ENCODE peak calls at places on chromosomes 3 and 15, in nine cellular contexts. K, D, B, H, M, G, C, I and Z are unnamed samples.

GRCh38 chr15:26891448-26891881 is 24.6 kb downstream of the GABRA5 start:
- DNase-seq in M (peak), K (peak), G (peak), H (peak), I (no peak), D (peak), C (no peak), B (no peak), Z (peak)

GRCh38 chr15:98907921-98908490 is 99.6 kb downstream of the PGPEP1L start:
- DNase-seq in K (no peak), B (no peak), H (no peak), G (no peak), I (no peak), M (no peak), D (no peak), C (no peak), Z (no peak)

GRCh38 chr15:31257286-31257685 is 69.3 kb upstream of the KLF13 start:
- DNase-seq in M (peak), G (no peak), I (no peak), K (no peak), B (no peak), D (no peak), H (no peak), C (no peak), Z (no peak)

GRCh38 chr15:100373942-100374341 is 32.2 kb upstream of the ADAMTS17 start:
- DNase-seq in I (no peak), K (no peak), C (no peak), B (no peak), H (no peak), G (no peak), M (no peak), D (peak), Z (peak)

GRCh38 chr3:102036015-102036414 is 186.7 kb downstream of the NFKBIZ start:
- DNase-seq in G (no peak), B (no peak), D (no peak), H (no peak), I (no peak), C (peak), K (no peak), M (peak), Z (no peak)

GRCh38 chr3:52978109-52978754 is 67.6 kb downstream of the SFMBT1 start:
- DNase-seq in K (no peak), G (no peak), H (no peak), C (no peak), M (no peak), D (no peak), I (no peak), B (no peak), Z (no peak)

GRCh38 chr3:11900844-11901243 is 54.2 kb upstream of the TAMM41 start:
- DNase-seq in D (no peak), B (no peak), M (no peak), H (no peak), G (no peak), K (no peak), I (no peak), C (no peak), Z (no peak)

GRCh38 chr3:71104586-71104985 is 478.9 kb downstream of the FOXP1 start:
- DNase-seq in D (no peak), G (no peak), I (no peak), B (no peak), H (no peak), C (no peak), K (no peak), M (no peak), Z (no peak)

GRCh38 chr3:117921908-117922456 is 1112.7 kb downstream of the IGSF11 start:
- DNase-seq in I (no peak), C (no peak), G (no peak), B (no peak), K (no peak), M (no peak), H (no peak), D (no peak), Z (no peak)

DNA sequence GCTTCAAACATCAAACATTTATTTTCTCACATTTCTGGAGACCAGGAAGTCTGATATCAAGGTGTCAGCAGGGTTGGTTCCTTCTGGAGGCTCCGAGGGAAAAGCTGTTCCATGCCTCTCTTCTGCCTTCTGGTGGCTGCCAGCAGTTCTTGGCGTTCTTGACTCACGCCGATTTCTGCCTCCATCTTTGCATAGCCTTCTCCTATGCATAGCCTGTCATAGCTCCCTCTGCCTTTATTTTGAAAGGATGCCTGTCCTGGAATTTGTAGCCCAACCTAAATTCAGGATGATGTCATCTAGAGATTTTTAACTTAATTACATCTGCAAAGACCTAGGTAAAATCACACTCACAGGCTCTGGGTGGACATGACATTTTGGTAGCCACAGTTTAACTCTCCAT is 70.4 kb downstream of the RGMA start:
- DNase-seq in B (no peak), D (no peak), G (no peak), K (no peak), H (peak), M (no peak), I (no peak), C (no peak), Z (no peak)
- TF ChIP-seq CTCF in B (no peak), D (peak), G (peak), K (peak), H (peak), M (no peak), I (peak), C (no peak), Z (no peak)

GRCh38 chr15:39511915-39512260 is 69.0 kb upstream of the THBS1 start:
- DNase-seq in K (no peak), D (no peak), M (no peak), C (no peak), G (no peak), I (peak), H (no peak), B (no peak), Z (no peak)

GRCh38 chr15:39515765-39516164 is 65.1 kb upstream of the THBS1 start:
- DNase-seq in D (no peak), H (no peak), C (no peak), G (no peak), K (no peak), B (no peak), M (no peak), I (no peak), Z (no peak)

GRCh38 chr15:39514933-39515332 is 65.9 kb upstream of the THBS1 start:
- DNase-seq in K (no peak), G (no peak), M (no peak), I (no peak), H (no peak), B (no peak), C (no peak), D (no peak), Z (no peak)

DNA sequence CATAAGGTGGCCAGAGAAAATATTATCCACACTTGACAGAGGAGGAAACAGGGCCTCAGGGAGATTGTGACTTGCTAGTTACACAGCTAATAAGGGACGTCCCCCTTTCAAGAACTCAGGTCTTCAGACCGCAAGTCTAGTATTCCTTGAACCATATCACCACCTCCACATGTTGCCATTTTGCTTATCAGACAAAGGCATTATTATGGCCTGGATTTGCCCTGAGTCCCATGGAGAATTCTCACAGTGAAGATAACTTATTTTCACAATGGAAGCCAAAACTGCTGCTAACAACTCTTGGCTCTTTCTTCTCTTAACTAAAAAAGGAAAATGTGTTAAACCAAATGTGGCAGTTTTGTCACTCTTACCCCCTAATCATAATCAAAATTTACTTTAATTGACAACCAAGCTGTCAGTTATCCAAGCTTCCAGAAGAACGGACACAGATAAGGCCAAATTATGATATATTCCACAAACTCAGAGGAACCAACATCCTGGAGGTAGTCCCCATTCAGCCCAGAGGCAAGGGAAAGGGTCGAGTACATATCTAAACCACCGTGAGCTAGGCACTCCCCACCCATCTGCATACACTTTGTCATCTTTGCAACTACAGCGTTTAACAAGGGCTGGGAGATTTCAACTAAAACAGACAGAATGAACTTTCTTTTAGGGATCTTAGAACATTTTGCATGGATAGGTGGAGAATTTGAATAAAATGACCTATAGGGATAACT is 63.6 kb upstream of the THBS1 start:
- DNase-seq in G (no peak), C (no peak), B (no peak), D (no peak), H (no peak), M (no peak), K (no peak), I (no peak), Z (no peak)
- TF ChIP-seq CTCF in G (no peak), C (no peak), B (no peak), D (no peak), H (no peak), M (no peak), K (no peak), I (no peak), Z (no peak)

DNA sequence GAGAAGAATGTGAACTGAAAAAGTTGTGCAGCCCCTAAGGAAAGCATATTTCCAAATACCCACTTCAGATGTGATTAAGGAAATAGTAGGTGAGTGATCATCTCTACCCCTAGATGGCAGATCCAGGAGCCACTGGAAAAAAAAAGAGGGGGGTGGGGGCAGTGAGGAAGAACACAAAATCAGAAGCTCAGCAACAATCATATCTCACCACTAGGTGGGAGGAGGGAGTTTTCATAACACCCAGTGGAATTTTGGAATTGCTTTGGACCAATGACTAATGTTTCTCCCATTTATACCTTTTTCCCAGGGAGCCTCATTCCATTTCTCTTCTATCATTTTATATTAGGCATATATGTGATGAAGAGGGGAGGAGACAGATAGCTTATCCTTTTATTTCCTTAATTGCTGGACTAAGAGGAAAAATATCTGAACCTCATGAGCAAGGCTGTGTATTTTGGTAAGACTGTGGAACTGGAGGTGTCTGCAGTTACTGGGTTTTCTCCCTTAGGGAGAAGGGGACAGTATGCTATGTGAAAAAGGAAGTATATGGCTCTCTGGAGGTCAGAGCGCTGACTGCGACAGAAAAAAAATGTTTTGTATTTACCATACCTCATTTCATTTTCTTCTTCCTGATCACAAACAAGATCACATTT is 363.4 kb downstream of the GAP43 start:
- DNase-seq in M (peak), C (no peak), H (peak), G (no peak), I (no peak), K (no peak), D (peak), B (no peak), Z (no peak)
- TF ChIP-seq CTCF in M (peak), C (peak), H (peak), G (peak), I (peak), K (peak), D (peak), B (no peak), Z (peak)

GRCh38 chr15:29668120-29668602 is 154.1 kb downstream of the TJP1 start:
- DNase-seq in H (peak), G (peak), C (peak), D (peak), K (peak), B (no peak), I (peak), M (peak), Z (no peak)
- TF ChIP-seq CTCF in H (peak), G (peak), C (peak), D (peak), K (peak), B (peak), I (peak), M (peak), Z (no peak)